ENCODE peak calls at places on chromosome 2, in ten cellular contexts. G is mammary epithelial cell; O is pancreas; Y is fibroblast of pulmonary artery; J is gastrocnemius medialis; Q is CD4-positive, alpha-beta T cell; H is Peyer's patch; A is fibroblast of villous mesenchyme; E is cardiac fibroblast; X is OCI-LY7. L is an unnamed sample.

GRCh38 chr2:40113272-40113671 is 334.2 kb upstream of the THUMPD2 start:
- DNase-seq in G (no peak), O (no peak), Y (no peak), J (no peak), Q (no peak), H (no peak), A (no peak), E (no peak), X (no peak), L (no peak)

GRCh38 chr2:10245661-10246060 is 57.0 kb upstream of the HPCAL1 start:
- DNase-seq in G (no peak), O (no peak), Y (no peak), J (no peak), Q (no peak), H (no peak), A (no peak), E (no peak), X (no peak), L (no peak)

GRCh38 chr2:103166406-103167324 is 404.8 kb downstream of the TMEM182 start:
- DNase-seq in G (no peak), O (no peak), Y (no peak), J (no peak), Q (no peak), H (no peak), A (no peak), E (no peak), X (no peak), L (no peak)

GRCh38 chr2:42921162-42921550 is 128.8 kb upstream of the HAAO start:
- DNase-seq in G (no peak), O (peak), Y (no peak), J (no peak), Q (no peak), H (no peak), A (no peak), E (no peak), X (no peak), L (no peak)

GRCh38 chr2:56361844-56362243 is 178.1 kb downstream of the CCDC85A start:
- DNase-seq in G (no peak), O (no peak), Y (no peak), J (no peak), Q (no peak), H (no peak), A (no peak), E (no peak), X (no peak), L (no peak)

GRCh38 chr2:14427982-14428567 is 204.4 kb upstream of the LRATD1 start:
- DNase-seq in G (peak), O (no peak), Y (peak), J (no peak), Q (no peak), H (no peak), A (peak), E (no peak), X (no peak), L (no peak)

GRCh38 chr2:116545611-116546010 is 1268.9 kb upstream of the DDX18 start:
- DNase-seq in G (no peak), O (no peak), Y (no peak), J (no peak), Q (no peak), H (no peak), A (no peak), E (no peak), X (no peak), L (no peak)

GRCh38 chr2:162241571-162241970 is 1.7 kb downstream of the FAP start:
- DNase-seq in G (no peak), O (no peak), Y (peak), J (no peak), Q (no peak), H (no peak), A (no peak), E (peak), X (no peak), L (no peak)

GRCh38 chr2:13067508-13067907 is 350.8 kb downstream of the TRIB2 start:
- DNase-seq in G (peak), O (no peak), Y (no peak), J (no peak), Q (no peak), H (no peak), A (no peak), E (no peak), X (no peak), L (no peak)

GRCh38 chr2:148122788-148123187 is 101.9 kb downstream of the MBD5 start:
- DNase-seq in G (peak), O (no peak), Y (no peak), J (no peak), Q (no peak), H (no peak), A (no peak), E (peak), X (no peak), L (no peak)

GRCh38 chr2:178521304-178522150 is 41.3 kb downstream of the PLEKHA3 start:
- DNase-seq in G (no peak), O (no peak), Y (no peak), J (no peak), Q (no peak), H (no peak), A (no peak), E (no peak), X (no peak), L (no peak)

GRCh38 chr2:126788113-126788512 is 110.6 kb upstream of the TEX51 start:
- DNase-seq in G (no peak), O (no peak), Y (no peak), J (no peak), Q (no peak), H (no peak), A (no peak), E (no peak), X (no peak), L (no peak)

GRCh38 chr2:20062615-20063545 is 11.5 kb upstream of the LAPTM4A start:
- DNase-seq in G (no peak), O (no peak), Y (peak), J (peak), Q (no peak), H (no peak), A (peak), E (peak), X (no peak), L (no peak)
- TF ChIP-seq CTCF in G (no peak), O (no peak), Y (no peak), J (no peak), Q (no peak), H (peak), A (peak), E (no peak), X (no peak), L (no peak)

GRCh38 chr2:20140321-20141055 is 84.4 kb downstream of the SDC1 start:
- DNase-seq in G (no peak), O (no peak), Y (no peak), J (no peak), Q (no peak), H (no peak), A (no peak), E (no peak), X (no peak), L (no peak)
- TF ChIP-seq CTCF in G (no peak), O (no peak), Y (no peak), J (no peak), Q (no peak), H (no peak), A (no peak), E (no peak), X (no peak), L (no peak)

DNA sequence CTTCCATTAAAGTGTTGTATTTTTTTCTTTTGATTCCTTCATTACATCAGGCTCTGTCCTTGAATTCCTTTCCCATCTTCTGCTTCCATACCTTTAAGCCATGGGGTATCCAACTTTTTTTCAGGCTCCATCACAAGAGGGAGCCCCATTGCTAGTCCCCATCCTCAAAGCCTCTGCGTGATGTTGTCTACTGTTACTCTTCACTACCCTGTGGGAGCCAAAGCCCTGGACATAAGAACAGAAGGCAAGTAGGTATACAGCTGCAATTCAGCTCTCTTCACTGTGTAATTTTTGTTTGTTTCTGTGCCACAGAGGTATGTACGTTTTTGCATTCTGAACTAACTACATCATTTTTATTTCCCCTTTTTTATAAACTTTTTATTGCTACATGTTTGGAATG is 36.6 kb upstream of the CCNYL1 start:
- DNase-seq in G (no peak), O (no peak), Y (no peak), J (no peak), Q (no peak), H (no peak), A (no peak), E (no peak), X (no peak), L (no peak)
- TF ChIP-seq CTCF in G (no peak), O (no peak), Y (no peak), J (no peak), Q (no peak), H (no peak), A (no peak), E (no peak), X (no peak), L (no peak)

GRCh38 chr2:185291035-185291647 is 447.5 kb upstream of the FSIP2 start:
- DNase-seq in G (peak), O (peak), Y (peak), J (no peak), Q (no peak), H (peak), A (peak), E (peak), X (peak), L (peak)
- TF ChIP-seq CTCF in G (peak), O (peak), Y (peak), J (no peak), Q (peak), H (peak), A (peak), E (peak), X (peak), L (peak)

GRCh38 chr2:203683421-203683820 is 23.0 kb upstream of the CD28 start:
- DNase-seq in G (no peak), O (no peak), Y (no peak), J (no peak), Q (no peak), H (no peak), A (no peak), E (no peak), X (no peak), L (no peak)
- TF ChIP-seq CTCF in G (no peak), O (no peak), Y (no peak), J (no peak), Q (no peak), H (no peak), A (no peak), E (no peak), X (no peak), L (no peak)

GRCh38 chr2:218852911-218853667 is 6.5 kb upstream of the WNT6 start:
- DNase-seq in G (peak), O (no peak), Y (peak), J (peak), Q (peak), H (peak), A (peak), E (peak), X (peak), L (peak)
- TF ChIP-seq CTCF in G (peak), O (peak), Y (peak), J (peak), Q (peak), H (peak), A (peak), E (peak), X (peak), L (peak)

DNA sequence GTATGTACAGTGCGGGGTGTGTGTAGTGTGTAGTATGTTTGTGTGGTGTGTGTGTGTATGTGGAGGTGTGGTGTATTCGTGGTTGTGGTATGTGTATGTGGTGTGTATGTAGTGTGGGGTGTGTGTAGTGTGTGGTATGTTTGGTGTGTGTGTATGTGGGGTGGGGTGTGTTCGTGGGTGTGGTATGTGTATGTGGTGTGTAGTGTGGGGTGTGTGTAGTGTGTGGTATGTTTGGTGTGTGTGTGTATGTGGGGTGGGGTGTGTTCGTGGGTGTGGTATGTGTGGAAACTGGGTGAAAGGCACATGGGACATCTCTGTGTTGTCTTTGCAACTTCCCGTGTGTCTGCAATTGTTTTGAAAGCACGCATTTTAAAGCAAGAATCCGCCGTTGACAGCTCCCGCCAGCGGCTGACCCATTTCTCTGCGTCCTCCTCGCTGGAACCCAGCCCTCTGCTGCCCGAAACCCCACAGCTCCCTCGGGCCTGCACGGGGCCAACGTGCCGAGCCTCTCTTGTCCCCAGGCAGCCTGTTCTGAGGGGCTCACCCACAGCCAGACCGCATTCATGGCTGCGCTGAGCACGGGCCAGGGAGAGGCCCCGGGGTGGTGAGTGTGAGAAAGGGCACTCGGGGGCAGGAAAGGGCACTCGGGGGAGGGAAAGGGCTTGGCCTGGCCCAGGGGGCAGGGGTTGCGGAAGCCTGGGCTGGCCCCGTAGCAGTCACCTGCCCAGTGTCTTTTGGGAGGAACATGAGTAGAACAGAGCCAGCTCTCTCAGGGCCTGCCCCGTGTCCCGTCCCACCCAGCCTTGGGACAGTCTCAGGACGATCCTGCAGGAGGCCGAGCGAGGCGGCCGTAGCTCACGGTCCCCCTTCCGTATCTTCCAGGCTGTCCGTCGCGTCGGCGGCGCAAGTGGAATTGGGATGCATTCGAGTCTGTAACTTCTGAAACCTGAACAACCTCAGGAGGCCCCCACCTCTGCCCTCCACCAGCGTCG is 61.4 kb downstream of the TWIST2 start:
- DNase-seq in G (no peak), O (no peak), Y (peak), J (no peak), Q (no peak), H (peak), A (peak), E (peak), X (no peak), L (peak)
- TF ChIP-seq CTCF in G (no peak), O (no peak), Y (no peak), J (no peak), Q (no peak), H (no peak), A (no peak), E (no peak), X (no peak), L (no peak)

L was measured in neural crest cell.